ENCODE peak calls at places on chromosome 1, in nine cellular contexts. B is tibial artery; X is stomach; F is OCI-LY7; Z is GM10248; L is right lobe of liver; W is left ventricle myocardium superior; M is bronchial epithelial cell; K is activated CD4-positive, alpha-beta T cell treated with anti-CD3 and anti-CD28 coated beads for 24 hours. Q is an unnamed sample.

GRCh38 chr1:172219966-172220365 is 200.5 kb upstream of the C1orf105 start:
- DNase-seq in B (no peak), X (no peak), F (no peak), Z (no peak), L (no peak), W (no peak), M (no peak), K (no peak), Q (no peak)

GRCh38 chr1:200022239-200022804 is 5.2 kb upstream of the NR5A2 start:
- DNase-seq in B (no peak), X (no peak), F (no peak), Z (no peak), L (no peak), W (no peak), M (no peak), K (no peak), Q (no peak)

GRCh38 chr1:212485895-212486590 is 53.3 kb downstream of the NENF start:
- DNase-seq in B (peak), X (peak), F (no peak), Z (no peak), L (no peak), W (peak), M (peak), K (no peak), Q (peak)

GRCh38 chr1:214135886-214136285 is 145.1 kb upstream of the SMYD2 start:
- DNase-seq in B (no peak), X (no peak), F (no peak), Z (no peak), L (no peak), W (no peak), M (no peak), K (no peak), Q (no peak)

GRCh38 chr1:110460253-110461220 is 9.6 kb downstream of the PROK1 start:
- DNase-seq in B (peak), X (peak), F (peak), Z (peak), L (no peak), W (peak), M (peak), K (peak), Q (no peak)

GRCh38 chr1:222631611-222632208 is 13.8 kb downstream of the MIA3 start:
- DNase-seq in B (no peak), X (no peak), F (no peak), Z (no peak), L (no peak), W (no peak), M (no peak), K (no peak), Q (no peak)

GRCh38 chr1:202848191-202848542 is 37.4 kb downstream of the PCAT6 start:
- DNase-seq in B (no peak), X (no peak), F (peak), Z (peak), L (no peak), W (no peak), M (peak), K (no peak), Q (no peak)

GRCh38 chr1:54857741-54858665 is 29.0 kb downstream of the DHCR24 start:
- DNase-seq in B (peak), X (peak), F (no peak), Z (no peak), L (peak), W (no peak), M (peak), K (no peak), Q (no peak)